ENCODE peak calls at places on chromosomes 7 and 10, in seven cellular contexts. J, V, D, Y, N, C and A are unnamed samples.

GRCh38 chr10:27192284-27192683 is 37.1 kb downstream of the MASTL start:
- DNase-seq in J (peak; percentile 56), Y (peak; percentile 17), C (no peak), V (no peak), D (no peak), N (no peak), A (peak; percentile 24)

GRCh38 chr10:70532554-70533188 is 54.1 kb downstream of the PALD1 start:
- DNase-seq in Y (no peak), C (peak; percentile 56), D (no peak), N (no peak), J (no peak), V (no peak), A (no peak)

GRCh38 chr10:133196936-133197758 is 32.9 kb upstream of the UTF1 start:
- DNase-seq in J (no peak), V (no peak), C (no peak), D (no peak), Y (no peak), N (no peak), A (no peak)

GRCh38 chr7:116434820-116435341 is 64.7 kb upstream of the CAV2 start:
- DNase-seq in Y (no peak), N (no peak), D (no peak), C (no peak), J (peak; percentile 53), V (no peak), A (no peak)

GRCh38 chr10:5628366-5628765 is 38.0 kb downstream of the ASB13 start:
- DNase-seq in V (no peak), C (no peak), N (no peak), D (no peak), J (no peak), Y (no peak), A (no peak)

GRCh38 chr7:113629244-113629643 is 289.6 kb downstream of the PPP1R3A start:
- DNase-seq in C (no peak), J (no peak), D (no peak), V (no peak), N (no peak), Y (no peak), A (peak; percentile 26)

GRCh38 chr7:91083855-91084644 is 180.2 kb upstream of the FZD1 start:
- DNase-seq in Y (peak; percentile 67), N (no peak), D (no peak), C (no peak), V (no peak), J (no peak), A (no peak)

GRCh38 chr7:129189661-129190310 is 1.4 kb downstream of the SMO start:
- DNase-seq in N (no peak), V (no peak), Y (no peak), C (no peak), D (no peak), J (no peak), A (no peak)

GRCh38 chr10:126433351-126433750 is 45.1 kb upstream of the ADAM12 start:
- DNase-seq in C (no peak), D (no peak), Y (no peak), V (no peak), N (no peak), J (no peak), A (no peak)

GRCh38 chr7:6532516-6532915 is 18.7 kb downstream of the GRID2IP start:
- DNase-seq in J (no peak), C (no peak), V (no peak), D (no peak), N (no peak), Y (no peak), A (no peak)

GRCh38 chr10:77565590-77566023 is 72.0 kb downstream of the KCNMA1 start:
- DNase-seq in Y (no peak), C (no peak), D (no peak), N (no peak), J (no peak), V (no peak), A (no peak)

GRCh38 chr7:68152205-68152604 is 1155.6 kb downstream of the TYW1 start:
- DNase-seq in N (no peak), J (no peak), Y (no peak), C (no peak), D (no peak), V (no peak), A (no peak)

GRCh38 chr10:111098679-111099437 is 22.0 kb downstream of the ADRA2A start:
- DNase-seq in N (no peak), Y (no peak), V (no peak), C (peak; percentile 16), D (no peak), J (peak; percentile 19), A (peak; percentile 40)

GRCh38 chr7:114658188-114658587 is 243.6 kb downstream of the FOXP2 start:
- DNase-seq in V (no peak), D (no peak), Y (no peak), N (no peak), C (no peak), J (no peak), A (no peak)

GRCh38 chr10:82544377-82544776 is 669.4 kb downstream of the NRG3 start:
- DNase-seq in V (no peak), D (no peak), J (no peak), C (no peak), N (no peak), Y (no peak), A (no peak)

GRCh38 chr10:115093286-115093775 is at the start of gene ATRNL1:
- DNase-seq in J (no peak), N (no peak), C (no peak), V (no peak), Y (peak; percentile 93), D (no peak), A (peak; percentile 24)

GRCh38 chr10:124238367-124238766 is 145.0 kb upstream of the CHST15 start:
- DNase-seq in N (no peak), V (no peak), D (no peak), C (no peak), J (no peak), Y (no peak), A (no peak)

GRCh38 chr10:79129361-79129997 is 60.7 kb downstream of the ZMIZ1 start:
- DNase-seq in C (peak; percentile 73), Y (peak; percentile 86), D (peak; percentile 49), N (peak; percentile 45), V (no peak), J (no peak), A (no peak)

GRCh38 chr10:79126351-79126750 is 57.6 kb downstream of the ZMIZ1 start:
- DNase-seq in Y (no peak), N (no peak), J (no peak), V (no peak), C (no peak), D (no peak), A (no peak)

GRCh38 chr10:79128241-79128922 is 59.6 kb downstream of the ZMIZ1 start:
- DNase-seq in J (no peak), D (no peak), Y (no peak), C (no peak), V (no peak), N (no peak), A (no peak)

GRCh38 chr10:79128923-79129305 is 60.1 kb downstream of the ZMIZ1 start:
- DNase-seq in C (no peak), V (no peak), Y (peak; percentile 62), D (no peak), N (no peak), J (no peak), A (no peak)

DNA sequence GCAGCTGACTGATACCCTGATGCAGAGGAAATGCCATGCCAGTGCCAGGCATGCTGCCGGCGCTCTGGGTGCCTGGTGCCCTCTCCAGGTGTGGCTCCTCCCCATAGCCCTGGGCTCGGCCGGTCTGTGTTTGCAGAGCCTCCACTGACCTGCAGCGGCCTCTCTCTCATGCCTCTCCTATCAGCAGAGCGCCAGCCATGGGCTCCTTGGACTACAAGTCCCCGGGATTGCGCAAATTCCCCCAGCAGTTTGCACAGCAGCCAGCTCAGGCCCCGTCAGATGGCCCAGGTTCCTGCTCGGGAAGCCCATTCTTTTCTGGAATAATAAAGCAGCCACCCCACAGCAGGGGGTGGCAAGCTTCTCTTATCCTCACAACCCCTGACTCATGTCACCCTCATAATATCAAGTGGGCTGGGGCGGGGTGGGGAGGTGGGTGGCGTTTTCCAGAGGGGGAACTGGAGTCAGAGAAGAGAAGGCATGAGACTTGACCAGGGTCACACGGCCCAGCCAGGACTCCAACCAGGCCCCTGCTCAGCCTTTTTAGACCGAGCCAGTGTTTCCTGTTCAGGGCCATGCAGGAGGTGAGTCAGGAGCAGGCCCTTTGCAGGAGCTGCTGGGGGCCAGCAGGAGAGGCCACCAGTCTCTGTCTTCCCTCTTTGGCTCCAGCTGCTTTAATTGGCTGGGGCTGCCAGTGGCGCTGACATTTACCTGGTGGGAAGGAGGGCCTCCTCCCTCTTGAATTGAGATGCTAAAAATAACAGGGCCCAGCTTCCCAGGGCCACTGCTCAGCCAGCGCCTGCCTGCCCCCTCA is 58.6 kb downstream of the ZMIZ1 start:
- DNase-seq in V (no peak), N (peak; percentile 92), D (peak; percentile 36), C (peak; percentile 77), J (peak; percentile 56), Y (no peak), A (peak; percentile 82)
- TF ChIP-seq JUND in V (no peak), N (no peak), D (no peak), C (no peak), J (no peak), Y (no peak), A (no peak)

DNA sequence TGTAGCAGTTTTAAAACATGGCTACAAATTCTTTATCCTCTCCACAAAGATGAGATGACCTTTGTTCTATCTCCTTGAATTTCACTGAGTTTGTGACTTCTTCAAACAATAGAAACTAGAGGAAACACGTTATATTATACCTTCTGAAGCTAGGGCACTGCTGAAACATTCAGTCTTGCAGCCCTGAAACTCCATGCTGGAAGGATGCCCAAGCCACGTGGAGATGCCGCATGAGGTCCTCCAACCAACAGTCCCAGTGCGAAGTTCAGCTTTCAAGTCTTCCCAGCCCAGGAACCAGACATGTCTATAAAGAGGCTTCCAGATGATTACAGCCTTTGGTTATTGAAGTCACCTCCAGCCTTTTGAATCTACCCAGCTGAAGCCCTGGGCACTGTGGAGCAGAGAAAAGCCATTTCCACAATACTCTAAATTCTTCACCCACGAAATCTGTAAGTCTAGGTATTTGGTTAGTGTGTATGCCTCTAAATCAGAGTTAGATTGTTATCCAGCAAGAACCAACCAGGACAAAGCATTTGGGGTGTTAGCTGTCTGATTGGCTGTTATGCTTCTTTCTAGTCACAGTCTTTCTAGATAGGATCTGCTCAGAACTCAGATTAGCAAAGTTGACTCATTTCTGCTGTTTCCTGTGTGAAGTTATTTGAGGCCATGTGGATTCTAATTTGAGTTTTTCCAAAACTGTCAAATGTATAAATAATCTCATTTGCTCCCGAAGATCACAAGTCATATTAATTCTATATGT is 186.5 kb upstream of the TMEM72 start:
- DNase-seq in C (no peak), V (peak; percentile 17), J (no peak), Y (no peak), D (no peak), N (no peak), A (no peak)
- TF ChIP-seq JUND in C (peak; percentile 17), V (no peak), J (no peak), Y (peak; percentile 20), D (no peak), N (no peak), A (no peak)

DNA sequence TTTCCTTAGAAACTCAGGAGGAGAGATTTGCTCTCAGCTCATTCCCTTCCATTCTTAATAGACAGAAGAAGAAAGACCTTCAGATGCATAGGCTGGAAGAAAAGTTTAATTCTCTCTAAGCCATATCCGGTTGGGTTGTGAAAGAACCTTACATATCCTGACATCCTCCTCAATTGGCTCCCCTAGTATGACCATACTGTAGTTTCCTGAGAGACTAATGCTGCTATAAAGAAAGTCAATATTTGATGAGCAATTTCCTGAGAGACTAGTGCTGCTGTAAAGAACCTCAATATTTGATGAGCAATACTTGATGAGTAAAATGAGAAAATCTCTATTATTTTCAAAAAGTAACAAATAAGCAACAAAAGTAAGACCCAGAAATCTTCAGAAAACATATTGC is 888.5 kb upstream of the SORCS1 start:
- DNase-seq in Y (no peak), C (no peak), V (no peak), N (no peak), D (no peak), J (no peak), A (no peak)
- TF ChIP-seq JUND in Y (no peak), C (no peak), V (no peak), N (no peak), D (no peak), J (no peak), A (no peak)

GRCh38 chr7:82740246-82740848 is 296.8 kb upstream of the CACNA2D1 start:
- DNase-seq in V (no peak), D (no peak), Y (peak; percentile 48), N (peak; percentile 28), C (peak; percentile 12), J (peak; percentile 50), A (peak; percentile 14)
- TF ChIP-seq JUND in V (no peak), D (no peak), Y (peak; percentile 2), N (no peak), C (no peak), J (no peak), A (no peak)